ENCODE peak calls at places on chromosomes 6 and 20, in nine cellular contexts. H is anterior cingulate cortex; G is A549; D is activated naive CD4-positive, alpha-beta T cell; I is Peyer's patch; U is posterior cingulate gyrus; Y is ELR; M is GM13977; Q is activated T-helper 2 cell treated with anti-CD3 and anti-CD28 coated beads, Interferon-gamma antibody, Interleukin-2, Interleukin-4, amounts not matched to agents 10 μg/mL and 5 μg/mL and 100 μg/mL, durations not matched to agents 14 hours and 24 hours and 36 hours. W is an unnamed sample.

GRCh38 chr6:7389162-7389450 is 436 bp downstream of the CAGE1 start:
- DNase-seq in D (no peak), Q (no peak), G (peak; percentile 44), H (no peak), M (no peak), I (no peak), Y (peak; percentile 79), U (no peak), W (no peak)

GRCh38 chr6:56764081-56764566 is 121.4 kb upstream of the DST start:
- DNase-seq in G (peak; percentile 14), M (peak; percentile 34), Q (no peak), U (no peak), H (no peak), I (no peak), Y (peak; percentile 64), D (no peak), W (peak; percentile 64)

GRCh38 chr20:33647603-33648395 is 14.3 kb upstream of the C20orf144 start:
- DNase-seq in Q (no peak), I (no peak), U (no peak), Y (no peak), G (no peak), H (no peak), D (no peak), M (peak; percentile 76), W (no peak)

GRCh38 chr6:7175463-7175862 is 67.7 kb downstream of the RREB1 start:
- DNase-seq in I (no peak), G (no peak), H (no peak), M (no peak), D (no peak), Y (no peak), Q (no peak), U (no peak), W (no peak)

GRCh38 chr6:88899569-88900316 is 63.7 kb downstream of the RNGTT start:
- DNase-seq in I (no peak), Q (no peak), H (no peak), G (no peak), M (no peak), U (no peak), Y (peak; percentile 27), D (no peak), W (no peak)

GRCh38 chr20:33812673-33813462 is 1.7 kb downstream of the CHMP4B start:
- DNase-seq in U (no peak), G (peak; percentile 42), Q (no peak), D (no peak), H (no peak), I (peak; percentile 55), M (no peak), Y (peak; percentile 57), W (no peak)

GRCh38 chr6:41469951-41470340 is 76.2 kb upstream of the FOXP4 start:
- DNase-seq in H (no peak), U (no peak), Q (no peak), D (no peak), Y (peak; percentile 36), M (peak; percentile 65), I (no peak), G (no peak), W (no peak)

GRCh38 chr6:170089937-170090335 is 200.9 kb downstream of the DLL1 start:
- DNase-seq in Q (no peak), G (no peak), M (no peak), H (no peak), D (no peak), I (peak; percentile 44), Y (no peak), U (no peak), W (no peak)

GRCh38 chr6:138397128-138397814 is 6.8 kb upstream of the HEBP2 start:
- DNase-seq in Q (no peak), G (no peak), Y (peak; percentile 40), D (no peak), I (no peak), H (no peak), U (no peak), M (no peak), W (no peak)

GRCh38 chr6:33641602-33642001 is 20.5 kb downstream of the ITPR3 start:
- DNase-seq in U (peak; percentile 29), H (no peak), G (no peak), M (no peak), Q (no peak), I (no peak), Y (no peak), D (no peak), W (no peak)

W was measured in WERI-Rb-1.